ENCODE peak calls at places on chromosome X, in six cellular contexts. I, V, R, F, D and J are unnamed samples.

GRCh38 chrX:134801267-134801666 is 143.0 kb upstream of the PLAC1 start:
- DNase-seq in I (no peak), V (no peak), R (no peak), F (no peak), D (no peak), J (no peak)

GRCh38 chrX:53088136-53088974 is 5.6 kb upstream of the KANTR start:
- DNase-seq in I (peak; percentile 89), V (no peak), R (peak; percentile 59), F (peak; percentile 84), D (no peak), J (no peak)

GRCh38 chrX:40539214-40540142 is 41.3 kb upstream of the ATP6AP2 start:
- DNase-seq in I (peak; percentile 44), V (peak; percentile 29), R (peak; percentile 25), F (peak; percentile 42), D (peak; percentile 60), J (no peak)

GRCh38 chrX:21926527-21927278 is 13.8 kb upstream of the SMS start:
- DNase-seq in I (no peak), V (peak; percentile 86), R (no peak), F (no peak), D (no peak), J (peak; percentile 70)

GRCh38 chrX:11424903-11425674 is 131.9 kb downstream of the AMELX start:
- DNase-seq in I (no peak), V (no peak), R (no peak), F (no peak), D (no peak), J (no peak)

GRCh38 chrX:133938530-133938929 is 46.9 kb downstream of the GPC3 start:
- DNase-seq in I (no peak), V (no peak), R (no peak), F (no peak), D (no peak), J (no peak)

GRCh38 chrX:108362026-108362425 is 76.2 kb downstream of the COL4A6 start:
- DNase-seq in I (no peak), V (no peak), R (no peak), F (no peak), D (no peak), J (no peak)

GRCh38 chrX:30910124-30910860 is 21.2 kb upstream of the TAB3 start:
- DNase-seq in I (no peak), V (no peak), R (no peak), F (no peak), D (no peak), J (no peak)

GRCh38 chrX:38859602-38860001 is 58.3 kb downstream of the MID1IP1 start:
- DNase-seq in I (no peak), V (no peak), R (no peak), F (no peak), D (no peak), J (no peak)

GRCh38 chrX:132594129-132594528 is 105.3 kb upstream of the MBNL3 start:
- DNase-seq in I (no peak), V (no peak), R (no peak), F (no peak), D (no peak), J (no peak)

GRCh38 chrX:80004458-80004857 is 10.1 kb upstream of the TBX22 start:
- DNase-seq in I (no peak), V (no peak), R (no peak), F (no peak), D (no peak), J (no peak)

GRCh38 chrX:150035531-150035930 is 97.2 kb upstream of the EOLA2 start:
- DNase-seq in I (no peak), V (no peak), R (no peak), F (no peak), D (no peak), J (no peak)

GRCh38 chrX:6383488-6383887 is 151.4 kb downstream of the VCX3A start:
- DNase-seq in I (peak; percentile 35), V (no peak), R (no peak), F (no peak), D (no peak), J (no peak)

GRCh38 chrX:16851421-16851820 is 18.7 kb downstream of the RBBP7 start:
- DNase-seq in I (no peak), V (no peak), R (no peak), F (no peak), D (no peak), J (no peak)

GRCh38 chrX:87728024-87728423 is 210.4 kb downstream of the KLHL4 start:
- DNase-seq in I (no peak), V (no peak), R (no peak), F (no peak), D (no peak), J (no peak)

GRCh38 chrX:110219920-110220319 is 98.0 kb downstream of the AMMECR1 start:
- DNase-seq in I (no peak), V (no peak), R (no peak), F (no peak), D (no peak), J (no peak)

GRCh38 chrX:71216446-71216845 is 6.6 kb upstream of the GJB1 start:
- DNase-seq in I (no peak), V (no peak), R (no peak), F (no peak), D (no peak), J (no peak)

GRCh38 chrX:155216940-155217450 is 735 bp downstream of the VBP1 start:
- DNase-seq in I (peak; percentile 19), V (no peak), R (no peak), F (peak; percentile 16), D (no peak), J (no peak)

GRCh38 chrX:39828971-39829370 is 268.8 kb downstream of the BCOR start:
- DNase-seq in I (no peak), V (no peak), R (no peak), F (no peak), D (no peak), J (no peak)

GRCh38 chrX:100410083-100410590 is at the start of gene PCDH19:
- DNase-seq in I (peak; percentile 89), V (no peak), R (peak; percentile 58), F (peak; percentile 89), D (no peak), J (no peak)

GRCh38 chrX:105190252-105190853 is 30.1 kb downstream of the TEX13A start:
- DNase-seq in I (peak; percentile 10), V (no peak), R (peak; percentile 6), F (peak; percentile 55), D (peak; percentile 11), J (peak; percentile 36)

GRCh38 chrX:152220612-152221011 is 82.2 kb upstream of the MAGEA10 start:
- DNase-seq in I (no peak), V (no peak), R (no peak), F (no peak), D (no peak), J (no peak)

GRCh38 chrX:70444326-70445196 is at the start of gene DLG3:
- DNase-seq in I (peak; percentile 81), V (no peak), R (peak; percentile 38), F (peak; percentile 57), D (no peak), J (no peak)

GRCh38 chrX:1502241-1502640 is 34.7 kb downstream of the P2RY8 start:
- DNase-seq in I (no peak), V (no peak), R (no peak), F (no peak), D (no peak), J (no peak)

GRCh38 chrX:15749642-15750610 is 11.9 kb downstream of the CA5B start:
- DNase-seq in I (no peak), V (no peak), R (no peak), F (no peak), D (no peak), J (no peak)

GRCh38 chrX:135170468-135170867 is 730 bp downstream of the CT55 start:
- DNase-seq in I (no peak), V (no peak), R (no peak), F (no peak), D (no peak), J (no peak)

GRCh38 chrX:151984891-151985290 is 10.4 kb upstream of the GABRE start:
- DNase-seq in I (no peak), V (no peak), R (no peak), F (no peak), D (no peak), J (no peak)

GRCh38 chrX:45758319-45758718 is 557.6 kb upstream of the DIPK2B start:
- DNase-seq in I (no peak), V (no peak), R (no peak), F (no peak), D (peak; percentile 68), J (no peak)

GRCh38 chrX:116961872-116962582 is 499.3 kb upstream of the CT83 start:
- DNase-seq in I (no peak), V (no peak), R (no peak), F (peak; percentile 8), D (no peak), J (no peak)
- TF ChIP-seq CTCF in I (peak; percentile 41), V (no peak), R (no peak), F (no peak), D (no peak), J (peak; percentile 12)

GRCh38 chrX:96721398-96721797 is 36.8 kb downstream of the DIAPH2 start:
- DNase-seq in I (no peak), V (no peak), R (no peak), F (no peak), D (no peak), J (no peak)
- TF ChIP-seq CTCF in I (no peak), V (no peak), R (no peak), F (no peak), D (no peak), J (no peak)

GRCh38 chrX:123976671-123977316 is 15.3 kb downstream of the STAG2 start:
- DNase-seq in I (no peak), V (no peak), R (no peak), F (no peak), D (no peak), J (no peak)
- TF ChIP-seq CTCF in I (peak; percentile 17), V (no peak), R (no peak), F (peak; percentile 24), D (peak; percentile 21), J (no peak)

GRCh38 chrX:104172788-104173187 is 6.5 kb downstream of the FAM199X start:
- DNase-seq in I (no peak), V (no peak), R (no peak), F (no peak), D (no peak), J (no peak)

GRCh38 chrX:104165894-104166734 is at the start of gene FAM199X:
- DNase-seq in I (peak; percentile 95), V (no peak), R (peak; percentile 83), F (peak; percentile 96), D (peak; percentile 85), J (peak; percentile 55)

GRCh38 chrX:104172121-104172520 is 5.9 kb downstream of the FAM199X start:
- DNase-seq in I (no peak), V (no peak), R (no peak), F (no peak), D (no peak), J (no peak)

GRCh38 chrX:104168127-104168526 is 1.9 kb downstream of the FAM199X start:
- DNase-seq in I (no peak), V (no peak), R (no peak), F (no peak), D (no peak), J (no peak)

DNA sequence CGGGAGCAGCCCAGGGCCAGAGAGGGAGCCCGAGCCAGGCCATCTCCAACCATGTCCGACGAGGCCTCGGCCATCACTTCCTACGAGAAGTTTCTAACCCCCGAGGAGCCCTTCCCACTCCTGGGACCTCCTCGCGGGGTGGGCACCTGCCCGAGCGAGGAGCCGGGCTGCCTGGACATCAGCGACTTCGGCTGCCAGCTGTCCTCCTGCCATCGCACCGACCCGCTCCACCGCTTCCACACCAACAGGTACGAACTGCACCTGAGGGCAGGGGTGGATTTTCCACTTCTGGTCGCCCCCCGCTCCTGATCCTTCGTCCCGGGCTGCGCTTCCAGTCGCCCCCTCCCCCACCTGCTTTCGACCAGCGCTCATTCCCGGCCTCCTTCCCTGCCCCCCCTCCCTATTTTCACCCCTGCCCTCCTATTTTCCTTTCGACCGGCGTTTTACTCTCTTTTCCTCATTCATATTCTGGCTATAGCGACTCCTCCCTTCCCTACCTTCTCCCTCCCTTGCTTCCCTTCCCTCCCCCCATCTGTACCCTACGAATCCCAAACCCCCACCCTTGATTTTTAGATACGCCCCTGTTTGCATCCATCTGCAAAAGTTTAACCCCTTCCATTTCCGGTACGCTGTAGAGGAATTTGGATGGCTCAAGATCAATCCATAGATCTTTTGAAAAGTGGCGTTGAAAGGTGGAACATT is 633 bp downstream of the FAM199X start:
- DNase-seq in I (no peak), V (no peak), R (no peak), F (no peak), D (no peak), J (no peak)
- TF ChIP-seq CTCF in I (no peak), V (no peak), R (no peak), F (no peak), D (no peak), J (no peak)